ENCODE peak calls at places on chromosomes 12 and 14, in four cellular contexts. S is H9, B is mesenchymal stem cell, C is trophoblast cell. O is an unnamed sample. For H3K79me1, the result is how much of the 10 kb centered on the place peaks cover.

GRCh38 chr14:101357559-101358319 is 203.6 kb upstream of the DIO3 start:
- DNase-seq in S (no peak), B (no peak), C (no peak), O (no peak)

GRCh38 chr12:43884683-43885410 is 49.0 kb downstream of the TMEM117 start:
- DNase-seq in S (no peak), B (no peak), C (no peak), O (peak)

GRCh38 chr12:130161261-130162231 is 718 bp upstream of the FZD10 start:
- DNase-seq in S (peak), B (no peak), C (peak), O (peak)

GRCh38 chr12:92608418-92609091 is 94.2 kb upstream of the PLEKHG7 start:
- DNase-seq in S (no peak), B (peak), C (peak), O (peak)

GRCh38 chr12:113130457-113131135 is 5.0 kb downstream of the RASAL1 start:
- DNase-seq in S (peak), B (no peak), C (no peak), O (no peak)

GRCh38 chr12:110247340-110248095 is 33.5 kb upstream of the ATP2A2 start:
- DNase-seq in S (no peak), B (peak), C (peak), O (no peak)

GRCh38 chr12:57766464-57767311 is at the start of gene CYP27B1:
- DNase-seq in S (peak), B (no peak), C (peak), O (no peak)

GRCh38 chr12:67442347-67442841 is 173.2 kb downstream of the CAND1 start:
- DNase-seq in S (no peak), B (no peak), C (no peak), O (no peak)

GRCh38 chr14:29999013-29999539 is 71.4 kb upstream of the PRKD1 start:
- DNase-seq in S (no peak), B (no peak), C (no peak), O (no peak)

GRCh38 chr14:64235652-64236640 is 58.2 kb downstream of the ESR2 start:
- DNase-seq in S (no peak), B (no peak), C (no peak), O (no peak)

GRCh38 chr12:3950714-3951320 is 77.6 kb upstream of the PARP11 start:
- DNase-seq in S (no peak), B (no peak), C (no peak), O (no peak)

GRCh38 chr12:54239568-54239967 is 40.4 kb downstream of the CBX5 start:
- DNase-seq in S (no peak), B (no peak), C (no peak), O (no peak)

GRCh38 chr12:75308279-75308678 is 21.8 kb downstream of the CAPS2 start:
- DNase-seq in S (no peak), B (no peak), C (no peak), O (no peak)

GRCh38 chr12:6868211-6869048 is 1.1 kb downstream of the TPI1 start:
- DNase-seq in S (no peak), B (peak), C (no peak), O (peak)

GRCh38 chr12:121866331-121866730 is 7.7 kb upstream of the HPD start:
- DNase-seq in S (no peak), B (no peak), C (no peak), O (no peak)

GRCh38 chr14:93688239-93688666 is 100.0 kb downstream of the PRIMA1 start:
- DNase-seq in S (peak), B (no peak), C (no peak), O (peak)
- H2BK12ac ChIP-seq in S (no peak), B (no peak), C (no peak), O (no peak)

GRCh38 chr12:62801796-62802195 is 133.2 kb downstream of the PPM1H start:
- DNase-seq in S (no peak), B (no peak), C (no peak), O (no peak)

GRCh38 chr12:62799126-62799736 is 135.7 kb downstream of the PPM1H start:
- DNase-seq in S (peak), B (peak), C (peak), O (peak)

GRCh38 chr12:62799766-62800406 is 135.1 kb downstream of the PPM1H start:
- DNase-seq in S (peak), B (no peak), C (peak), O (no peak)

GRCh38 chr12:62802321-62802720 is 132.6 kb downstream of the PPM1H start:
- DNase-seq in S (no peak), B (no peak), C (no peak), O (no peak)

DNA sequence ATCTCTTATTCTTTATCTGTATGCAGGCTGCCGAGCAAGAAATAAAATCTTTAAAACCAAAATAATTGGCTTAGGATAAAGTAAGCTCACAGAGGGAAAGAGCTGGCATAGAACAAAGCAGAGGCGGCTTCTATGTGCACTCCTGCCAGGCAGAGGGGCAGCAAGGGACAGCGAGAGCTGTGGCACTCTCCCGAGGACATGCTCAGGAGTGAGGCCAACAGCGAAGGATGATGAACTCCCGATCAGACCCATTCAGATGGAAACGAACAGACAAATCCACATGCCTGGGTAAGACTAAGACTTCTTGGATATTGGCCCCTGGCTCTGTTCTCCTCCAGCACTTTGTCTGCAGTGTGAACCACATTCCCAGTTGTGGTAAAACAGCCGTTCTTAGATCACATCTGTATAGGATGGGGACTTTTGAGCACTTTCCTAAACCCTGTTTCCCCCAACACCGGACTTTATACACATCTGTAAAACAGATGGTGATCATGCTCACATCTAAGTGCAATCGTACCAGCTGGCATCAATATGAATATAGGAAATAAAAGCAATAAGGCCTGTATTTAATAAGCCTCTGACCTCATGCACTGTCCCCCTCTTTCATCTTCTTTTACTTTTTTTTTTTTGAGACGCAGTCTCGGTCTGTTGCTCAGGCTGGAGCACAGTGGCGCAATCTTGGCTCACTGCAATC is 134.1 kb downstream of the PPM1H start:
- DNase-seq in S (no peak), B (no peak), C (no peak), O (no peak)
- H2AK5ac ChIP-seq in S (no peak), B (no peak), C (no peak), O (no peak)

DNA sequence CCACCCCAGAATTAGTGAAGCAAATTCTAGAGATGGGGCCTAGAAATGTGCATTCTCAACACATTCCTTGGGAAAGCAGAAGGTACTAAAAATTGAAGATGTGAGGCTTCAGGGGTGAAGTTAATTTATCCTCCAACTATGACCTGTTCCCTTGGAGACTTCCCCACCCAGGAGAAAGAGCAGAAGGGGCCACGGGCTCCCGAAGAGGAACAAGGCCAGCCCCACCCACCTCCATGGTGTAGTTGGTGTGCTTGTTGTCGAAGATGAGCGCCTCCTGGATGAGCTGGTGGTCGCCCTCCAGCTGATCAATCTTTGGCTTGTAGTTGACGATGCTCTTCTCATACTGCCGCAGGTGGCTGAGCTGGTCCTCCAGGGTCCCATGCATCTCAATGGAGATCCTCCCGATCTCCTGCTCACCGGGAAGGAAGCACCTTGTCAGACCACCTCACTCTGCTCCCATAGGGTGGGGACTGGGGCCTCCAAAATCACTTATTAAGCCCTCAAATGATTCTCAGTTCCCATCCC is 87.8 kb upstream of the ZFP36L1 start:
- DNase-seq in S (no peak), B (no peak), C (no peak), O (no peak)
- H3K79me1 ChIP-seq in S (under half), B (under half), C (under half), O (under half)

GRCh38 chr14:36660736-36661505 is 739 bp upstream of the PAX9 start:
- DNase-seq in S (peak), B (no peak), C (no peak), O (no peak)
- H2BK12ac ChIP-seq in S (no peak), B (no peak), C (no peak), O (no peak)

GRCh38 chr14:22524784-22525161 is 64.3 kb downstream of the DAD1 start:
- DNase-seq in S (no peak), B (no peak), C (no peak), O (no peak)
- H2AK5ac ChIP-seq in S (no peak), B (no peak), C (no peak), O (no peak)

O was measured in neuronal stem cell.